ENCODE peak calls at places on chromosomes 4 and X, in ten cellular contexts. E is omental fat pad, X is skeletal muscle cell, T is pancreas, Q is NCI-H345, B is WTC11, V is ACHN, F is SK-N-DZ, I is spleen, L is NCI-H1417. W is an unnamed sample.
A peak's percentile ranks its signal among the peaks of the same experiment; 100 is the strongest.

GRCh38 chrX:16445166-16445752 is 204.7 kb upstream of the S100G start:
- DNase-seq in E (no peak), X (no peak), T (no peak), Q (peak; percentile 44), B (peak; percentile 27), V (peak; percentile 27), F (peak; percentile 23), I (no peak), L (peak; percentile 80), W (peak; percentile 22)

GRCh38 chrX:132412208-132412607 is 76.6 kb downstream of the MBNL3 start:
- DNase-seq in E (no peak), X (no peak), T (no peak), Q (no peak), B (peak; percentile 65), V (no peak), F (no peak), I (no peak), L (no peak), W (no peak)

GRCh38 chr4:184238072-184238743 is 20.5 kb upstream of the ENPP6 start:
- DNase-seq in E (no peak), X (no peak), T (no peak), Q (no peak), B (no peak), V (no peak), F (no peak), I (no peak), L (no peak), W (no peak)

GRCh38 chrX:68428431-68428830 is 4.9 kb downstream of the OPHN1 start:
- DNase-seq in E (no peak), X (no peak), T (no peak), Q (no peak), B (no peak), V (peak; percentile 22), F (no peak), I (no peak), L (peak; percentile 13), W (no peak)

GRCh38 chr4:44927361-44928061 is 201.2 kb upstream of the GNPDA2 start:
- DNase-seq in E (no peak), X (no peak), T (no peak), Q (no peak), B (no peak), V (peak; percentile 57), F (peak; percentile 54), I (no peak), L (peak; percentile 77), W (peak; percentile 2)

GRCh38 chr4:653831-654525 is 20.1 kb downstream of the ATP5ME start:
- DNase-seq in E (no peak), X (no peak), T (no peak), Q (no peak), B (no peak), V (no peak), F (no peak), I (peak; percentile 51), L (no peak), W (no peak)

GRCh38 chr4:57154191-57154590 is 44.0 kb upstream of the IGFBP7 start:
- DNase-seq in E (no peak), X (no peak), T (no peak), Q (no peak), B (no peak), V (no peak), F (no peak), I (no peak), L (no peak), W (no peak)

GRCh38 chr4:172152284-172152683 is 339.1 kb downstream of the GALNTL6 start:
- DNase-seq in E (no peak), X (no peak), T (no peak), Q (no peak), B (no peak), V (no peak), F (no peak), I (no peak), L (no peak), W (no peak)

GRCh38 chr4:81914623-81915022 is 442.9 kb upstream of the RASGEF1B start:
- DNase-seq in E (no peak), X (no peak), T (no peak), Q (no peak), B (no peak), V (no peak), F (no peak), I (no peak), L (no peak), W (no peak)

GRCh38 chrX:11412715-11413623 is 119.8 kb downstream of the AMELX start:
- DNase-seq in E (no peak), X (no peak), T (no peak), Q (no peak), B (no peak), V (no peak), F (no peak), I (no peak), L (no peak), W (no peak)

W was measured in HCT116.